ENCODE peak calls at places on chromosomes 5 and 9, in nine cellular contexts. X is H1, W is stomach, O is HCT116, C is transverse colon, P is K562, F is breast epithelium, K is SK-N-SH, A is prostate gland. Y is an unnamed sample.

GRCh38 chr5:52787600-52788504 is at the start of the genes ITGA1 and PELO:
- DNase-seq in K (peak), X (peak), C (peak), O (peak), P (no peak), F (peak), W (peak), A (peak), Y (peak)

GRCh38 chr5:157269165-157269671 is 3.3 kb downstream of the CYFIP2 start:
- DNase-seq in K (no peak), O (no peak), F (no peak), X (no peak), A (no peak), P (no peak), C (no peak), W (no peak), Y (no peak)

GRCh38 chr9:93264338-93265125 is 80.6 kb downstream of the WNK2 start:
- DNase-seq in X (no peak), K (peak), F (no peak), P (no peak), O (no peak), A (no peak), C (no peak), W (no peak), Y (no peak)

GRCh38 chr5:5179597-5179996 is 39.5 kb downstream of the ADAMTS16 start:
- DNase-seq in P (no peak), O (no peak), X (peak), W (no peak), K (no peak), F (no peak), A (no peak), C (no peak), Y (no peak)

GRCh38 chr9:123390337-123391135 is 34.5 kb downstream of the CRB2 start:
- DNase-seq in O (no peak), C (no peak), A (no peak), K (no peak), F (no peak), X (no peak), W (no peak), P (no peak), Y (no peak)

GRCh38 chr5:149172261-149172660 is 31.0 kb downstream of the ABLIM3 start:
- DNase-seq in W (no peak), C (no peak), K (no peak), O (no peak), P (no peak), F (no peak), X (no peak), A (no peak), Y (peak)

GRCh38 chr5:107361945-107362344 is 308.8 kb downstream of the EFNA5 start:
- DNase-seq in K (no peak), O (no peak), W (no peak), C (no peak), F (no peak), X (no peak), P (no peak), A (no peak), Y (no peak)

GRCh38 chr9:120928720-120929389 is 2.3 kb upstream of the TRAF1 start:
- DNase-seq in C (peak), A (peak), O (no peak), P (no peak), K (peak), F (peak), W (peak), X (peak), Y (peak)

GRCh38 chr9:4226331-4227250 is 73.3 kb downstream of the GLIS3 start:
- DNase-seq in C (peak), F (no peak), A (no peak), P (no peak), X (no peak), O (no peak), W (no peak), K (no peak), Y (no peak)

GRCh38 chr9:117076571-117077300 is 338.1 kb downstream of the ASTN2 start:
- DNase-seq in C (no peak), A (no peak), P (no peak), K (peak), O (no peak), X (no peak), F (no peak), W (no peak), Y (no peak)

DNA sequence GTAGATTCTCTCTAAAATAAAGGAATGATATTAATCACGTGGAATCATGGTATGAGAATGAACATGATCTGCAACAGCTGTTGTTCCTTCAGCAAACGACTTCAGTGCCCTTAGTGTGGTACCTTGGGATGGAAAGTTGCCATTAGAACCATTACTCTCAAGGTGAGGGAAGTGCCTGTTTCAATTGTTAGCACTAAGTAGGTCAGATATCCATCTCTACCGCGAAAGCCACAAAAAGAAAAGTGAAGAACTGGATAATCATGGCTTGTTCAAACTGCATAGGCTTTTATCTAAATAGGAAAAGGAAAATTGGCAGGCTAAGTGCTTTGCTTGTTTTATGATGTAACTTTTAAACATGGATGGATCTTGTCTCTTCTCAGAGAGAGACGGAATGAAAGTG is 380.7 kb downstream of the MRPS30 start:
- DNase-seq in F (no peak), C (no peak), O (no peak), W (no peak), A (no peak), K (no peak), P (no peak), X (no peak), Y (no peak)
- TF ChIP-seq POLR2AphosphoS5 in F (no peak), C (no peak), O (no peak), W (no peak), A (no peak), K (no peak), P (no peak), X (no peak), Y (no peak)

DNA sequence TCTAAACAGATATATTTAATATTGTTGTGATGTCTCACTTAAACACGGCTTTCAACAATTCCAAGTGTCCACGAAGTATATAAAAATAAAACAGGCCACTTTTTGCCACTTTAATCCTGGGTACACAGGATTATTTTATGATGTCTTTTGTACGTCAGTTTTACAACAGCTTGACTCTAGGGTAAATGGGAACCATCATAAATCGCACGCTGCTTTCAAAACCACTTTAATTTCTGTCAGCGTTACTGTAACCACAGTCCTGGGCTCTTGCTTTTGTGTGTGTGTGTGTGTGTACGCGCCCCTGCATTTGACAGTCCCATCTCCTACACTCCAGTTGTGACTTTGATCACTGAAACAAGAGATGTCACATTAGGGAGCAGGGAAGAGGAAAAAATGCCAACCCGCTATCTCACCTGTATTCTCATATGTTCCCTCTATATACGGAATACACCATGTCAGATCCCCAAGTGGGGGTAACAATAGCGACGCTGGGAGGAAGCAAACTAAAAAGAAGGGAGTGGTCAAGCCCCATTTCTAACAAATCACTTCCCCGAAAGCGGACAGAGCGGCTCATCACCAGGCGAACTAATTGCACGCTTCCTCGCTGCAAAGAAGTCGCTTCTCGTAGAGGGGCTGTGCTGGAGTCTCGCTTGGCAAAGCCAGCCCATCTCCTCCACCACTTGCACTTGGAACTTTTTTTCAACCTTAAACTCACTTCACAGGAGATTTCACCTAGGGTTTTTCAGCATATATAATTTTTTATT is 1.1 kb downstream of the BNC2 start:
- DNase-seq in X (no peak), P (no peak), W (no peak), A (no peak), O (no peak), F (no peak), K (no peak), C (peak), Y (no peak)
- TF ChIP-seq POLR2AphosphoS5 in X (no peak), P (no peak), W (no peak), A (no peak), O (no peak), F (no peak), K (no peak), C (no peak), Y (no peak)

DNA sequence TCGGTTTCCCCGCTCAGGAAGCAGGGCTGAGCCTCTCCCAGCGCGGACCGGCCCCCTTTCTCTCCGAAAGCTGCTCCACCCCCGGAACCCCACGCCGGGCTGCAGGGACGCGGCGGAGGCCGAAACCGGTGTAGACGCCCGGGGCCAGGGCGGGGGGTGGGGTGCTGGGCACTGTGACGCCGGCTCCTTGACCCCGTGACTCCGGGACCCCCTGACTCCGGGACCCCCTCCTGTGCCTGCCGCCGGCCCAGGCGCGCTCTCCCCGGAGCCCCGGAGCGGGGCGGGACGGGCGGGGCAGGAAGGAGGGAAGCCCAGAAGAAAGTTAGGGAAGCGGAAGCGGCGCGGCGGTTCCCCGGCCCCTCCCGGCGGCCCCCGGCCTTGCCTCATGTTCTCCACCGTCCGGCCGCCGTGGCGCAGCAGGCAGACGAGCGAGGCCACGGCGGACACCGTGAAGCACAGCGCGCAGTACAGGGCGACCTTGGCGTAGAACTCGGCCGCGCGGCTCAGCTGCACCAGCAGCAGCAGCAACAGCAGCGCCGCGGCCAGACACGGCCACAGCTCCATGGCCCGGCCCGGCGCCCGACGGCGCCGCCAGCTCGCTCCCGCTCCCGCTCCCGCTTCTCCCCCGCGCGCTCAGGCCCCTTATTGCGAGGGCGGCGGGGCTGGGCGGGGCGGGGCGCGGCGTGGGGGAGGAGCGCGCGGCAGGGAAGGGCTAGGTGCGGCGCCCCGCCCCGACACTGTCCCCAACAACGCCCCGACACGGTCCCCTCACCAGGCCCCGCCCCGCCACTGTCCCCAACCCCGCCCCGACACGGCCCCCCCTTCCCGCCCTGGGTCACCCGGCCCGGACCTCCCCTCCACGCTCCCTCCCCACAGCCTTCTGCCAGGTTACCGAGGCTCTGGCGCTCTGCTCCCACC is at the start of gene AGPAT2:
- DNase-seq in W (peak), A (peak), P (peak), O (peak), K (peak), C (peak), X (peak), F (peak), Y (peak)
- TF ChIP-seq POLR2AphosphoS5 in W (peak), A (no peak), P (peak), O (peak), K (no peak), C (peak), X (no peak), F (peak), Y (peak)

DNA sequence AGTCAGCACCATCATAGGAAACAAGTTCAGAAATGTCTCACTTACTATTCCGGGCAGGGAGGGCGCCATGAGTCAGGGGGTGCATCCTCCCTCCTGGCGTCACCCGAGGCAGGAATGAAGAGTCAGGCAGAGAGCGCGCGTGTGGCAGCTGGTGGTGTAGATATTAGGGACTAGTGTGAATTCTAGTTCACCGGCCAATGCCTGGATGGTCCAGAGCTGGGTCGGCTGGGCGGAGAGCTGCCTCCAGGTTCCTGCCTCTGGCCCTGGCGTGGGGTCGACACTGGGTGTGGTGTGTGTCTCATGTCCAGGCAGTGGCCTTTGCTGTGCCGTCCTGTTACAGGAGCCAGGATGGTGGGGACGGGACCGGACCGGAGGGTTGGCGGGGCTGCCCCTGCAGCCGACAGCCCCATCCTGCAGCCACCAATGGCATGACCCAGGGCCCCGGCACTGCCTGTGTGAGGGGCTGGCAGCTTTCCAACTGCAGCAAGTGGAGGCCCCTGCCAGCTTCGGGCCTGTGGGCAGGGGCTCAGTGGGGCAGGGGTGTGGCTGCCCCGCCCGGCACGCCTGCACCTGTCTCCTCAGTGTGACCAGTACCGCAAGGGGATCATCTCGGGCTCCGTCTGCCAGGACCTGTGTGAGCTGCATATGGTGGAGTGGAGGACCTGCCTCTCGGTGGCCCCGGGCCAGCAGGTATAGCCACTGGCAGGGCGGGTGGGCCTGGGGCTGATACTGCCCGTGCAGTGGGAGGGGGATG is 9.1 kb downstream of the DIPK1B start:
- DNase-seq in K (no peak), W (no peak), X (no peak), P (no peak), C (no peak), F (no peak), A (no peak), O (no peak), Y (peak)
- TF ChIP-seq POLR2AphosphoS5 in K (peak), W (no peak), X (peak), P (no peak), C (peak), F (peak), A (no peak), O (no peak), Y (peak)

GRCh38 chr5:172377438-172377837 is 76.9 kb downstream of the SH3PXD2B start:
- DNase-seq in O (no peak), F (no peak), P (no peak), W (no peak), A (no peak), X (no peak), C (no peak), K (no peak), Y (no peak)
- TF ChIP-seq POLR2AphosphoS5 in O (no peak), F (no peak), P (no peak), W (no peak), A (no peak), X (no peak), C (no peak), K (no peak), Y (no peak)

GRCh38 chr5:180353226-180353962 is at the start of gene GFPT2:
- DNase-seq in A (peak), P (peak), O (no peak), K (peak), W (peak), C (peak), F (peak), X (peak), Y (peak)
- TF ChIP-seq POLR2AphosphoS5 in A (no peak), P (no peak), O (peak), K (no peak), W (no peak), C (no peak), F (peak), X (peak), Y (no peak)

DNA sequence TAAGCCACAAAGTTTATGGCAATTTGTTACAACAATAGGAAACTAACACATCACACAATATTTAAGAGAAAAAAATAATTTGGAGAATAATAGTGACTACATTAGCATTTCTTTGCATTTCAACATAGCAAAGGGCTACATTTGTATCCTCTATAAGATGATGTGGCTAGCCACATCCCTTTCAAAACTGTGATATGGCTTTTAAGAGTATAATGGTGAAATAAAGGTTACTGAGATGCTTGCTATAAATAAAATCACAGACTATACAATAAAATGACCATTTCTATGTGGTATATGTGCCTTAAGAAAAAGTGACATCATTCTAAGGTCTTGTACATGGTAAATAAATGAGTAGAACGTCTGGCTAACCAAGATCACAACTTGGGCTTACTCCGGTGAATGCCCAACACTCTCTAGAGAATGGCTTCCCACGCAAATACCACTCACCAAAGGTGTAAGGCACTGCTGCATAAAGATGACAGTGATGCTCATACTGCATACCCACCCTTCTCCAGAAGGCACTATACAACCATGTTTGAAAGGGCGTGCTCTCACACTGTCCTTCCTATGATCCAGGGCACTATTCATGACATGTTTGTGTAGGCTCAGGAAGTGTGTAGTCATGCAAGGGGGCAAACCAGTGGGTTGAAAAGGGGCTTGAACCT is 286.5 kb downstream of the MLLT3 start:
- DNase-seq in W (no peak), X (no peak), K (no peak), A (no peak), C (no peak), O (no peak), F (no peak), P (no peak), Y (no peak)
- TF ChIP-seq POLR2AphosphoS5 in W (no peak), X (no peak), K (no peak), A (no peak), C (no peak), O (no peak), F (no peak), P (no peak), Y (no peak)

GRCh38 chr5:17118631-17119030 is 98.8 kb upstream of the BASP1 start:
- DNase-seq in F (no peak), X (no peak), A (no peak), P (peak), K (peak), C (peak), O (peak), W (peak), Y (peak)
- TF ChIP-seq POLR2AphosphoS5 in F (no peak), X (no peak), A (no peak), P (no peak), K (peak), C (no peak), O (peak), W (no peak), Y (peak)

DNA sequence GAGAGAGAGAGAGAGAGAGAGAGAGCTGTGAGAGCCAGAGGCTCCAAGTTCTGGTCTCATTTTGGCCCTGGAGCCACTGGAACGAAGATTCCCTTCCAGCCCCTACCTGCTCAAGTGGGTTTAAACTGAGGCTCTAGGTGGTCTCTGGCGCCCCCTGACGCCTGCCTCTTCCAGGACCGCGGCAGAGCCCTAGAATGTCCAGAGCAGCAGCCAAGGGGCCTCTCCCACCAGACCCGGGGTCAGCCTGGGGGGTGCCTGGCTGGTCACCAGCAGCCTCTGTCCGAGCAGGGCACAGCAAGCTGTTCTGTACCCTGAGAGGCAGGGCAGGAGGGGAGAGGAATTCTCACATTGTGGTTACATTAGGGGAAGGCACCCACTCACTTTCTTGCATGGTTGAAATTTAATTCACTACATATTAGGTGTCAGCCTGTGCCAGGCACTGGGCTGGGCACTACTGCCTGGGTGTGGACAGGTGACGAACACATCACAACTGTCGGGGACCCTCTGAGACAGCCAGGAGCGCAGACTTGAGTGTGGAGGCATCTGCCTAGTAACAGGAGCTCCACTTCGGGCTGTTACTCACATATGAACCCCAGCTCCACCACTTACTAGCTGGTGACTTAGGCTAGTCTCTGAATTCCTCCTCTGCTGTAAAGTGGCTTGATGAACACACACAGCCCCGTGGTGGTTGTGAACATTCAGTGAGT is 44.5 kb downstream of the AMBP start:
- DNase-seq in O (no peak), K (peak), X (peak), W (no peak), F (peak), C (no peak), A (peak), P (peak), Y (peak)
- TF ChIP-seq POLR2AphosphoS5 in O (no peak), K (no peak), X (no peak), W (no peak), F (no peak), C (no peak), A (no peak), P (no peak), Y (no peak)

GRCh38 chr9:72524820-72525539 is 3.6 kb downstream of the TMC1 start:
- DNase-seq in A (peak), O (peak), F (no peak), W (peak), C (peak), X (no peak), K (no peak), P (peak), Y (peak)
- TF ChIP-seq POLR2AphosphoS5 in A (peak), O (no peak), F (no peak), W (peak), C (no peak), X (no peak), K (no peak), P (no peak), Y (peak)